ENCODE peak calls at places on chromosomes 5 and 9, in five cellular contexts. H is activated CD4-positive, alpha-beta T cell treated with anti-CD3 and anti-CD28 coated beads for 1 hour; M is stimulated activated CD4-positive, alpha-beta T cell treated with anti-CD3 and anti-CD28 coated beads, Interleukin-4, amount 100 ng/mL, for 1 hour; S is activated CD8-positive, alpha-beta memory T cell treated with anti-CD3 and anti-CD28 coated beads for 4 hours; Q is kidney tubule cell. N is an unnamed sample.

GRCh38 chr9:75152416-75152815 is 64.1 kb downstream of the OSTF1 start:
- DNase-seq in Q (no peak), S (peak), H (peak), M (peak), N (no peak)

GRCh38 chr5:53983568-53984465 is 326.6 kb downstream of the ARL15 start:
- DNase-seq in H (no peak), Q (no peak), M (no peak), S (no peak), N (peak)

GRCh38 chr5:1193591-1193985 is 7.8 kb upstream of the SLC6A19 start:
- DNase-seq in S (no peak), M (no peak), H (no peak), Q (no peak), N (no peak)

GRCh38 chr9:125431741-125432271 is 170.2 kb downstream of the GAPVD1 start:
- DNase-seq in S (no peak), M (no peak), Q (no peak), H (no peak), N (no peak)

GRCh38 chr9:107810493-107810931 is 320.9 kb upstream of the KLF4 start:
- DNase-seq in H (no peak), M (no peak), S (no peak), Q (peak), N (no peak)

GRCh38 chr9:131987232-131987631 is 92.4 kb downstream of the MED27 start:
- DNase-seq in Q (no peak), M (no peak), S (no peak), H (no peak), N (no peak)

GRCh38 chr9:92962303-92962649 is 15.0 kb downstream of the FGD3 start:
- DNase-seq in S (no peak), H (no peak), Q (no peak), M (no peak), N (no peak)

GRCh38 chr9:71552480-71552879 is 215.8 kb downstream of the CEMIP2 start:
- DNase-seq in S (no peak), H (no peak), Q (no peak), M (no peak), N (no peak)

GRCh38 chr5:9932770-9933169 is 302.6 kb upstream of the TAS2R1 start:
- DNase-seq in H (no peak), M (no peak), Q (peak), S (no peak), N (peak)

GRCh38 chr5:101716941-101717340 is 579.1 kb downstream of the SLCO4C1 start:
- DNase-seq in H (no peak), Q (no peak), S (no peak), M (no peak), N (no peak)

GRCh38 chr5:148910216-148910615 is 83.8 kb downstream of the ADRB2 start:
- DNase-seq in M (no peak), Q (no peak), S (no peak), H (no peak), N (peak)

GRCh38 chr9:131307974-131308373 is 18.5 kb downstream of the PLPP7 start:
- DNase-seq in S (no peak), H (no peak), M (no peak), Q (no peak), N (no peak)

GRCh38 chr5:7856855-7857254 is 5.9 kb upstream of the CFAP90 start:
- DNase-seq in H (no peak), M (no peak), Q (peak), S (no peak), N (peak)

GRCh38 chr5:61563401-61563800 is 231.3 kb downstream of the ZSWIM6 start:
- DNase-seq in Q (no peak), S (no peak), M (no peak), H (no peak), N (peak)

GRCh38 chr5:102955463-102955862 is 164.5 kb downstream of the GIN1 start:
- DNase-seq in Q (no peak), M (no peak), H (no peak), S (no peak), N (no peak)

GRCh38 chr5:16531063-16531667 is 65.6 kb upstream of the ZNF622 start:
- DNase-seq in S (no peak), Q (no peak), M (no peak), H (no peak), N (no peak)

GRCh38 chr5:123083298-123083697 is 5.7 kb upstream of the PRDM6 start:
- DNase-seq in M (no peak), Q (no peak), H (no peak), S (no peak), N (no peak)

GRCh38 chr9:109708507-109708945 is 71.5 kb upstream of the PALM2AKAP2 start:
- DNase-seq in M (no peak), Q (no peak), H (no peak), S (no peak), N (no peak)

GRCh38 chr5:156559955-156560354 is 233.0 kb downstream of the SGCD start:
- DNase-seq in Q (no peak), H (no peak), S (no peak), M (no peak), N (no peak)

N was measured in epithelial cell of esophagus.